ENCODE peak calls at places on chromosomes 12 and 14, in six cellular contexts. Z is brain microvascular endothelial cell; C is naive thymus-derived CD8-positive, alpha-beta T cell; X is cerebellum; A is MV-4-11; T is ACHN. E is an unnamed sample.

GRCh38 chr12:98456583-98457573 is 58.5 kb upstream of the TMPO start:
- DNase-seq in T (peak; percentile 69), C (no peak), X (peak; percentile 45), Z (no peak), A (no peak), E (no peak)

GRCh38 chr14:55354500-55354899 is 57.1 kb downstream of the ATG14 start:
- DNase-seq in Z (peak; percentile 42), X (peak; percentile 77), A (peak; percentile 37), C (peak; percentile 33), T (peak; percentile 56), E (peak; percentile 47)

GRCh38 chr12:26028953-26029740 is 70.7 kb downstream of the RASSF8 start:
- DNase-seq in Z (peak; percentile 45), C (peak; percentile 24), A (peak; percentile 6), X (peak; percentile 39), T (peak; percentile 75), E (no peak)

GRCh38 chr14:84927096-84927910 is 602.6 kb upstream of the FLRT2 start:
- DNase-seq in X (no peak), C (no peak), Z (no peak), A (no peak), T (no peak), E (no peak)

GRCh38 chr12:47846294-47846996 is 26.7 kb upstream of the HDAC7 start:
- DNase-seq in X (no peak), T (no peak), A (no peak), C (no peak), Z (no peak), E (no peak)

GRCh38 chr12:712172-712863 is 40.1 kb upstream of the WNK1 start:
- DNase-seq in Z (peak; percentile 53), T (no peak), C (no peak), X (no peak), A (peak; percentile 52), E (no peak)

GRCh38 chr12:12461923-12462315 is 100.7 kb downstream of the DUSP16 start:
- DNase-seq in Z (no peak), T (no peak), A (no peak), C (no peak), X (no peak), E (no peak)

GRCh38 chr14:37453985-37454384 is 141.1 kb downstream of the FOXA1 start:
- DNase-seq in Z (no peak), A (no peak), T (no peak), X (no peak), C (no peak), E (no peak)

GRCh38 chr12:645563-646071 is 17.6 kb downstream of the NINJ2 start:
- DNase-seq in Z (peak; percentile 58), T (peak; percentile 49), X (peak; percentile 83), C (no peak), A (no peak), E (no peak)

GRCh38 chr14:36605506-36605857 is 23.1 kb upstream of the NKX2-8 start:
- DNase-seq in X (no peak), Z (no peak), A (no peak), C (no peak), T (peak; percentile 19), E (no peak)

GRCh38 chr12:124813782-124814181 is 49.9 kb downstream of the SCARB1 start:
- DNase-seq in T (no peak), Z (no peak), C (no peak), A (no peak), X (no peak), E (no peak)

GRCh38 chr12:54603173-54603814 is 14.8 kb upstream of the PPP1R1A start:
- DNase-seq in Z (peak; percentile 68), X (peak; percentile 67), T (peak; percentile 85), A (peak; percentile 66), C (peak; percentile 56), E (no peak)

GRCh38 chr14:83706555-83706954 is 1823.4 kb upstream of the FLRT2 start:
- DNase-seq in T (peak; percentile 19), X (no peak), A (no peak), Z (no peak), C (no peak), E (peak; percentile 86)

GRCh38 chr12:1469063-1469462 is 125.3 kb downstream of the FBXL14 start:
- DNase-seq in T (no peak), Z (no peak), A (no peak), C (no peak), X (no peak), E (no peak)

GRCh38 chr12:68940731-68941130 is 7.8 kb upstream of the CPM start:
- DNase-seq in C (no peak), X (no peak), T (no peak), A (no peak), Z (no peak), E (no peak)

GRCh38 chr12:66195242-66195641 is 6.2 kb downstream of the IRAK3 start:
- DNase-seq in T (no peak), C (no peak), A (no peak), X (no peak), Z (no peak), E (no peak)

GRCh38 chr12:4025420-4026358 is 152.5 kb upstream of the PARP11 start:
- DNase-seq in T (no peak), Z (no peak), C (no peak), A (no peak), X (no peak), E (peak; percentile 97)

GRCh38 chr12:7129647-7130536 is at the start of gene CLSTN3:
- DNase-seq in T (peak; percentile 85), C (peak; percentile 91), A (peak; percentile 28), Z (peak; percentile 54), X (peak; percentile 99), E (no peak)

GRCh38 chr12:4825139-4825858 is 84.4 kb upstream of the KCNA1 start:
- DNase-seq in X (no peak), T (no peak), C (no peak), A (peak; percentile 82), Z (peak; percentile 4), E (no peak)

GRCh38 chr14:21087294-21088091 is 11.0 kb downstream of the ZNF219 start:
- DNase-seq in A (peak; percentile 96), X (peak; percentile 91), Z (peak; percentile 95), C (peak; percentile 80), T (peak; percentile 71), E (no peak)

GRCh38 chr12:10136637-10137205 is 6.7 kb upstream of the CLEC7A start:
- DNase-seq in Z (no peak), T (no peak), X (no peak), A (peak; percentile 15), C (no peak), E (no peak)

GRCh38 chr12:54689984-54690383 is 41.8 kb upstream of the DCD start:
- DNase-seq in A (peak; percentile 30), X (no peak), Z (no peak), T (peak; percentile 33), C (no peak), E (peak; percentile 75)

GRCh38 chr12:104722541-104723534 is 235.3 kb downstream of the SLC41A2 start:
- DNase-seq in Z (no peak), T (no peak), X (no peak), A (no peak), C (no peak), E (no peak)

GRCh38 chr14:22282429-22282828 is 306.6 kb downstream of the DAD1 start:
- DNase-seq in T (no peak), X (no peak), A (peak; percentile 70), Z (no peak), C (no peak), E (no peak)

GRCh38 chr12:128339669-128340068 is 72.7 kb downstream of the TMEM132C start:
- DNase-seq in A (no peak), Z (no peak), T (no peak), X (no peak), C (no peak), E (no peak)

GRCh38 chr12:32595251-32595650 is 83.8 kb upstream of the DNM1L start:
- DNase-seq in T (no peak), C (no peak), X (no peak), Z (peak; percentile 23), A (no peak), E (no peak)

GRCh38 chr12:752673-753400 is 458 bp downstream of the WNK1 start:
- DNase-seq in A (peak; percentile 6), X (peak; percentile 51), T (peak; percentile 72), Z (peak; percentile 18), C (peak; percentile 44), E (no peak)

GRCh38 chr14:104770851-104771272 is 17.9 kb downstream of the SIVA1 start:
- DNase-seq in Z (no peak), A (no peak), C (peak; percentile 13), T (no peak), X (no peak), E (no peak)

GRCh38 chr14:87705439-87705896 is 287.5 kb downstream of the GALC start:
- DNase-seq in Z (no peak), X (no peak), T (no peak), C (no peak), A (no peak), E (no peak)

GRCh38 chr14:44463386-44464004 is 43.6 kb downstream of the FSCB start:
- DNase-seq in Z (no peak), X (no peak), A (no peak), C (no peak), T (no peak), E (no peak)

GRCh38 chr12:49706351-49707126 is 666 bp downstream of the FMNL3 start:
- DNase-seq in C (no peak), X (peak; percentile 33), T (peak; percentile 22), A (no peak), Z (peak; percentile 23), E (no peak)

GRCh38 chr12:52341066-52341580 is 19.9 kb upstream of the KRT83 start:
- DNase-seq in T (no peak), A (no peak), C (no peak), X (no peak), Z (no peak), E (no peak)

GRCh38 chr12:100956311-100956852 is 161.8 kb downstream of the ANO4 start:
- DNase-seq in T (no peak), Z (no peak), A (no peak), C (no peak), X (no peak), E (no peak)

GRCh38 chr14:79496701-79497100 is 714.6 kb downstream of the DIO2 start:
- DNase-seq in T (no peak), A (no peak), C (no peak), X (no peak), Z (peak; percentile 29), E (no peak)

GRCh38 chr12:53325539-53326061 is 4.2 kb upstream of the AAAS start:
- DNase-seq in X (peak; percentile 38), Z (no peak), T (peak; percentile 32), C (peak; percentile 33), A (no peak), E (no peak)